ENCODE peak calls at places on chromosomes 13 and 19, in four cellular contexts. One of them, this sample, is unnamed. For H3K4me1, the result is how much of the 10 kb centered on the place peaks cover.

GRCh38 chr13:35143123-35143522 is 201.1 kb downstream of the NBEA start:
- DNase-seq in colonic mucosa: no peak
- DNase-seq in naive thymus-derived CD4-positive, alpha-beta T cell: no peak
- DNase-seq in prostate gland: no peak
- DNase-seq in this sample: no peak

GRCh38 chr19:49565261-49565660 is 15.1 kb downstream of the NOSIP start:
- DNase-seq in colonic mucosa: peak
- DNase-seq in prostate gland: peak
- DNase-seq in naive thymus-derived CD4-positive, alpha-beta T cell: peak
- DNase-seq in this sample: no peak

GRCh38 chr19:22526661-22527272 is 104.6 kb upstream of the ZNF98 start:
- DNase-seq in colonic mucosa: no peak
- DNase-seq in naive thymus-derived CD4-positive, alpha-beta T cell: no peak
- DNase-seq in prostate gland: no peak
- DNase-seq in this sample: no peak

GRCh38 chr13:112764864-112765561 is 75.2 kb downstream of the ATP11A start:
- DNase-seq in prostate gland: no peak
- DNase-seq in colonic mucosa: no peak
- DNase-seq in naive thymus-derived CD4-positive, alpha-beta T cell: no peak
- DNase-seq in this sample: no peak

GRCh38 chr19:48698046-48698445 is 2.3 kb downstream of the FUT2 start:
- DNase-seq in colonic mucosa: peak
- DNase-seq in naive thymus-derived CD4-positive, alpha-beta T cell: no peak
- DNase-seq in prostate gland: no peak
- DNase-seq in this sample: no peak

GRCh38 chr13:32415019-32415418 is 12.9 kb downstream of the N4BP2L1 start:
- DNase-seq in naive thymus-derived CD4-positive, alpha-beta T cell: no peak
- DNase-seq in prostate gland: no peak
- DNase-seq in colonic mucosa: peak
- DNase-seq in this sample: no peak

GRCh38 chr19:9018163-9018875 is 8.1 kb upstream of the MUC16 start:
- DNase-seq in colonic mucosa: no peak
- DNase-seq in naive thymus-derived CD4-positive, alpha-beta T cell: no peak
- DNase-seq in prostate gland: no peak
- DNase-seq in this sample: no peak

GRCh38 chr19:17682273-17682672 is 5.9 kb downstream of the UNC13A start:
- DNase-seq in prostate gland: no peak
- DNase-seq in naive thymus-derived CD4-positive, alpha-beta T cell: no peak
- DNase-seq in colonic mucosa: no peak
- DNase-seq in this sample: no peak

GRCh38 chr13:19085258-19085657 is 96.4 kb downstream of the TUBA3C start:
- DNase-seq in colonic mucosa: no peak
- DNase-seq in prostate gland: no peak
- DNase-seq in naive thymus-derived CD4-positive, alpha-beta T cell: no peak
- DNase-seq in this sample: no peak

GRCh38 chr13:113601166-113602070 is 16.9 kb downstream of the TFDP1 start:
- DNase-seq in colonic mucosa: no peak
- DNase-seq in prostate gland: no peak
- DNase-seq in naive thymus-derived CD4-positive, alpha-beta T cell: no peak
- DNase-seq in this sample: no peak

GRCh38 chr13:29850213-29850898 is at the start of gene UBL3:
- DNase-seq in colonic mucosa: peak
- DNase-seq in prostate gland: peak
- DNase-seq in naive thymus-derived CD4-positive, alpha-beta T cell: peak
- DNase-seq in this sample: peak

GRCh38 chr13:32426981-32427851 is 714 bp downstream of the N4BP2L1 start:
- DNase-seq in colonic mucosa: peak
- DNase-seq in prostate gland: peak
- DNase-seq in naive thymus-derived CD4-positive, alpha-beta T cell: peak
- DNase-seq in this sample: peak

GRCh38 chr13:94480672-94481145 is 1.2 kb upstream of the DCT start:
- DNase-seq in naive thymus-derived CD4-positive, alpha-beta T cell: no peak
- DNase-seq in prostate gland: no peak
- DNase-seq in colonic mucosa: no peak
- DNase-seq in this sample: no peak

GRCh38 chr19:32750441-32751055 is 31.0 kb downstream of the TDRD12 start:
- DNase-seq in colonic mucosa: no peak
- DNase-seq in prostate gland: no peak
- DNase-seq in naive thymus-derived CD4-positive, alpha-beta T cell: no peak
- DNase-seq in this sample: no peak

GRCh38 chr19:30630289-30631034 is 258.3 kb downstream of the ZNF536 start:
- DNase-seq in naive thymus-derived CD4-positive, alpha-beta T cell: no peak
- DNase-seq in colonic mucosa: no peak
- DNase-seq in prostate gland: peak
- DNase-seq in this sample: no peak

GRCh38 chr19:30635026-30635985 is 263.1 kb downstream of the ZNF536 start:
- DNase-seq in naive thymus-derived CD4-positive, alpha-beta T cell: no peak
- DNase-seq in colonic mucosa: no peak
- DNase-seq in prostate gland: no peak
- DNase-seq in this sample: no peak

GRCh38 chr19:30637926-30638325 is 265.7 kb downstream of the ZNF536 start:
- DNase-seq in naive thymus-derived CD4-positive, alpha-beta T cell: no peak
- DNase-seq in prostate gland: no peak
- DNase-seq in colonic mucosa: no peak
- DNase-seq in this sample: no peak

GRCh38 chr19:30631035-30631375 is 258.8 kb downstream of the ZNF536 start:
- DNase-seq in prostate gland: no peak
- DNase-seq in naive thymus-derived CD4-positive, alpha-beta T cell: no peak
- DNase-seq in colonic mucosa: no peak
- DNase-seq in this sample: no peak

DNA sequence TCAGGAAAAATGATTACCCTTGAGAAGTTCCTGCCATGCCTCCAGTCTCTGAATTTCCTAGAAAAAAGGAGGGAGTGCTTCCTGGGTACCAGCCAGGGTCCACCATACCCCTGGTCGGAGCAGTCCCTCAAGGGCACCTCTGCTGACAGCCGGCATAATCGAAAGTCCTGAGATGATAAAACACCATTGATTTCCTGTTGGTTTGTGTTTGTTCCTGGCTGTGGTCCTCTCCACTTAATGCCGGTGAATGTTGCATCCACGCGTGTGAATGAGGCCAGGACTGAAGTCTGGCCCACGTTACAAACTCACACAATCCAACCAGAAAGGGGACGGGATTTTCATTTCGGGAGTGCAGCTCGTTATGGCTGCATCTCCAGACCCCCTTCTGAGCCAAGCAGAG is 262.2 kb downstream of the ZNF536 start:
- DNase-seq in prostate gland: no peak
- DNase-seq in colonic mucosa: no peak
- DNase-seq in naive thymus-derived CD4-positive, alpha-beta T cell: no peak
- DNase-seq in this sample: no peak
- H3K27ac ChIP-seq in prostate gland: no peak
- H3K27ac ChIP-seq in colonic mucosa: no peak
- H3K27ac ChIP-seq in naive thymus-derived CD4-positive, alpha-beta T cell: no peak
- H3K27ac ChIP-seq in this sample: no peak

GRCh38 chr19:16589917-16590316 is 17.7 kb upstream of the SLC35E1 start:
- DNase-seq in prostate gland: no peak
- DNase-seq in naive thymus-derived CD4-positive, alpha-beta T cell: no peak
- DNase-seq in colonic mucosa: no peak
- DNase-seq in this sample: no peak
- H3K4me1 ChIP-seq in prostate gland: under half
- H3K4me1 ChIP-seq in naive thymus-derived CD4-positive, alpha-beta T cell: half or more
- H3K4me1 ChIP-seq in colonic mucosa: under half
- H3K4me1 ChIP-seq in this sample: half or more

GRCh38 chr19:2720777-2721569 is at the start of gene DIRAS1:
- DNase-seq in colonic mucosa: no peak
- DNase-seq in naive thymus-derived CD4-positive, alpha-beta T cell: no peak
- DNase-seq in prostate gland: no peak
- DNase-seq in this sample: no peak
- H3K4me3 ChIP-seq in colonic mucosa: no peak
- H3K4me3 ChIP-seq in naive thymus-derived CD4-positive, alpha-beta T cell: no peak
- H3K4me3 ChIP-seq in prostate gland: peak
- H3K4me3 ChIP-seq in this sample: no peak

GRCh38 chr13:37747071-37747612 is 122.4 kb downstream of the TRPC4 start:
- DNase-seq in colonic mucosa: no peak
- DNase-seq in naive thymus-derived CD4-positive, alpha-beta T cell: no peak
- DNase-seq in prostate gland: no peak
- DNase-seq in this sample: no peak
- H3K27ac ChIP-seq in colonic mucosa: no peak
- H3K27ac ChIP-seq in naive thymus-derived CD4-positive, alpha-beta T cell: no peak
- H3K27ac ChIP-seq in prostate gland: no peak
- H3K27ac ChIP-seq in this sample: no peak

GRCh38 chr13:51833980-51834379 is 11.0 kb downstream of the TMEM272 start:
- DNase-seq in colonic mucosa: no peak
- DNase-seq in prostate gland: no peak
- DNase-seq in naive thymus-derived CD4-positive, alpha-beta T cell: no peak
- DNase-seq in this sample: no peak
- H3K4me1 ChIP-seq in colonic mucosa: under half
- H3K4me1 ChIP-seq in prostate gland: under half
- H3K4me1 ChIP-seq in naive thymus-derived CD4-positive, alpha-beta T cell: under half
- H3K4me1 ChIP-seq in this sample: under half

GRCh38 chr19:47097396-47098217 is 16.0 kb downstream of the ZC3H4 start:
- DNase-seq in naive thymus-derived CD4-positive, alpha-beta T cell: no peak
- DNase-seq in colonic mucosa: peak
- DNase-seq in prostate gland: no peak
- DNase-seq in this sample: no peak

GRCh38 chr19:47094557-47095517 is 18.7 kb downstream of the ZC3H4 start:
- DNase-seq in naive thymus-derived CD4-positive, alpha-beta T cell: peak
- DNase-seq in prostate gland: no peak
- DNase-seq in colonic mucosa: peak
- DNase-seq in this sample: no peak

GRCh38 chr19:47096721-47097120 is 16.9 kb downstream of the ZC3H4 start:
- DNase-seq in colonic mucosa: peak
- DNase-seq in naive thymus-derived CD4-positive, alpha-beta T cell: no peak
- DNase-seq in prostate gland: peak
- DNase-seq in this sample: no peak

GRCh38 chr19:47093841-47094240 is 19.7 kb downstream of the ZC3H4 start:
- DNase-seq in naive thymus-derived CD4-positive, alpha-beta T cell: no peak
- DNase-seq in prostate gland: no peak
- DNase-seq in colonic mucosa: no peak
- DNase-seq in this sample: no peak

DNA sequence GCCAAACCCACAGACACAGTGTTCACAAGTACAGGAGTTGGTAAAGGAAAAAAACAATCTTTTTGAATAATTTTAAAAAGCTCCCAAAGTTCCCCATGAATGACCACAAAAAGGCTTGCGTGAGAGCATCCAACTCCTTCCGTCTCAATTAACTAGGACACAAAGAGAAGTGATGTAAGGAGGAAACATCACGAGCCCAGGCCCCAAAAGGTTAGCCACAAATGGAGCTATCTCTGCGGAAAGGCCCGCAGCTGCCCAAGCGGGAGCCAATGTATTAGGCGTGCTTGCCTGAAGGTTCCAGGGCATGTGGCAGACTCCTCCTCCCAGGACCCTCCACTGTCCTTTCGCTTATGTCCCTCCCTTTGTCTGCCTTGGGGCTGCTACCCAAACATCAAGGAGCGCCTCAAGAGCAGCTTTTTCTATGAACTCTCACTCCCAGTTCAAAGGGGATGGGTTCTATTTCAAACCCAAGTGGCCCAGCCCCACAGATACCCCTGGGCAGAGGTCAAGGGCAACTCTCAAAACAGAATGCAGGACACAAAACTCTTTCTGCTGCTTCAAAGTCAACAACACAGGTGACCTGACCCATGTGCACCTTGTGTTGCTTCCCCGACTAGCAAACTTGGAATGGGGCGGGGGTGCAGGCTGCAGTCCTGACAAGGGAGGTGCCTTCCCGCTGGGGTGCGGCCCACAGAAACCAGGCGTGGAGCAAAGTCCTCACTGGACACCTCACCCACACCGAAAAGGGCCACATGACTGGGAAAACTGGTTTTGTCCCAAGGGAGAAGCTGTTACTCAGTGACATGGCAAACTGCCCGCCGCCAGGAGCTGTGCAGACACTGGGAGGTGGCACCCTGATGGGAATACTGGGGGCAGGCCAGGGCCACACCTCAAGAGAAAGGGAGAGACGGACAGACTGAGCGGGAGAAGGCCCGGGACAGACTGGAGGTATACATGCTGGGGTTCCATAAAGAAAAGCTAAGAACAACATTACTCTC is 17.6 kb downstream of the ZC3H4 start:
- DNase-seq in naive thymus-derived CD4-positive, alpha-beta T cell: no peak
- DNase-seq in colonic mucosa: peak
- DNase-seq in prostate gland: peak
- DNase-seq in this sample: no peak
- H3K4me3 ChIP-seq in naive thymus-derived CD4-positive, alpha-beta T cell: peak
- H3K4me3 ChIP-seq in colonic mucosa: no peak
- H3K4me3 ChIP-seq in prostate gland: no peak
- H3K4me3 ChIP-seq in this sample: no peak

GRCh38 chr19:10194500-10195198 is at the start of gene DNMT1:
- DNase-seq in prostate gland: peak
- DNase-seq in colonic mucosa: peak
- DNase-seq in naive thymus-derived CD4-positive, alpha-beta T cell: peak
- DNase-seq in this sample: peak

GRCh38 chr19:10193666-10194499 is 870 bp downstream of the DNMT1 start:
- DNase-seq in colonic mucosa: peak
- DNase-seq in prostate gland: no peak
- DNase-seq in naive thymus-derived CD4-positive, alpha-beta T cell: no peak
- DNase-seq in this sample: no peak

GRCh38 chr19:10191347-10191746 is 3.4 kb downstream of the DNMT1 start:
- DNase-seq in colonic mucosa: no peak
- DNase-seq in prostate gland: no peak
- DNase-seq in naive thymus-derived CD4-positive, alpha-beta T cell: no peak
- DNase-seq in this sample: no peak

GRCh38 chr19:10195199-10195519 is 406 bp upstream of the DNMT1 start:
- DNase-seq in colonic mucosa: no peak
- DNase-seq in prostate gland: no peak
- DNase-seq in naive thymus-derived CD4-positive, alpha-beta T cell: no peak
- DNase-seq in this sample: no peak

GRCh38 chr19:10192922-10193321 is 1.8 kb downstream of the DNMT1 start:
- DNase-seq in colonic mucosa: no peak
- DNase-seq in naive thymus-derived CD4-positive, alpha-beta T cell: no peak
- DNase-seq in prostate gland: no peak
- DNase-seq in this sample: no peak
- H3K27ac ChIP-seq in colonic mucosa: no peak
- H3K27ac ChIP-seq in naive thymus-derived CD4-positive, alpha-beta T cell: no peak
- H3K27ac ChIP-seq in prostate gland: no peak
- H3K27ac ChIP-seq in this sample: no peak

GRCh38 chr13:73174521-73175010 is 115.8 kb downstream of the KLF5 start:
- DNase-seq in naive thymus-derived CD4-positive, alpha-beta T cell: no peak
- DNase-seq in colonic mucosa: no peak
- DNase-seq in prostate gland: no peak
- DNase-seq in this sample: no peak
- H3K4me1 ChIP-seq in naive thymus-derived CD4-positive, alpha-beta T cell: under half
- H3K4me1 ChIP-seq in colonic mucosa: under half
- H3K4me1 ChIP-seq in prostate gland: under half
- H3K4me1 ChIP-seq in this sample: under half

This sample was measured in effector memory CD4-positive, alpha-beta T cell.